ENCODE peak calls at places on chromosomes 5 and 9, in seven cellular contexts. E is CD8-positive, alpha-beta T cell; Y is colonic mucosa; Z is psoas muscle; S is cardiac muscle cell; P is right cardiac atrium; U is IMR-90. D is an unnamed sample. For H3K9me3, the result is how much of the 10 kb centered on the place peaks cover.

GRCh38 chr5:35247645-35248034 is 17.4 kb upstream of the PRLR start:
- DNase-seq in U (no peak), E (no peak), Z (no peak), Y (no peak), S (no peak), P (no peak), D (no peak)

GRCh38 chr5:164007062-164007461 is 501.6 kb downstream of the MAT2B start:
- DNase-seq in P (no peak), U (no peak), S (no peak), Z (no peak), Y (no peak), E (no peak), D (no peak)

GRCh38 chr5:75601996-75602395 is 9.3 kb upstream of the ANKDD1B start:
- DNase-seq in Y (no peak), Z (no peak), U (peak), E (no peak), P (no peak), S (no peak), D (no peak)

GRCh38 chr5:170483701-170484458 is 19.9 kb upstream of the KCNIP1 start:
- DNase-seq in E (no peak), Z (no peak), Y (no peak), U (no peak), P (no peak), S (no peak), D (no peak)

GRCh38 chr5:131747180-131748105 is 49.4 kb downstream of the FNIP1 start:
- DNase-seq in S (no peak), P (no peak), Z (no peak), U (peak), Y (no peak), E (no peak), D (no peak)

GRCh38 chr9:98961513-98962180 is 17.9 kb downstream of the COL15A1 start:
- DNase-seq in U (no peak), Y (no peak), Z (no peak), E (no peak), S (no peak), P (no peak), D (no peak)

GRCh38 chr5:31741496-31741895 is 102.6 kb downstream of the PDZD2 start:
- DNase-seq in E (no peak), P (peak), Y (no peak), Z (peak), S (no peak), U (no peak), D (no peak)

GRCh38 chr9:4640027-4640426 is 22.1 kb upstream of the PLPP6 start:
- DNase-seq in Z (no peak), U (no peak), P (no peak), S (peak), E (peak), Y (no peak), D (peak)

GRCh38 chr9:125750656-125751035 is 3.5 kb downstream of the PBX3 start:
- DNase-seq in U (no peak), S (peak), E (no peak), Z (no peak), P (no peak), Y (no peak), D (no peak)

GRCh38 chr9:79731483-79731882 is 159.7 kb downstream of the TLE4 start:
- DNase-seq in P (no peak), Z (no peak), S (no peak), Y (no peak), U (no peak), E (no peak), D (no peak)

GRCh38 chr5:83076742-83077661 is at the start of the genes TMEM167A and XRCC4:
- DNase-seq in P (peak), Y (peak), Z (peak), S (peak), E (peak), U (peak), D (peak)

GRCh38 chr9:110582156-110582555 is 2.6 kb upstream of the SVEP1 start:
- DNase-seq in Y (no peak), P (no peak), Z (no peak), S (peak), E (no peak), U (no peak), D (no peak)

GRCh38 chr9:134626576-134627416 is 14.8 kb upstream of the COL5A1 start:
- DNase-seq in P (peak), S (no peak), Y (no peak), Z (no peak), U (peak), E (no peak), D (no peak)

GRCh38 chr9:111854799-111855198 is 41.8 kb upstream of the UGCG start:
- DNase-seq in Y (no peak), P (no peak), E (no peak), U (peak), Z (no peak), S (no peak), D (no peak)

GRCh38 chr5:127280494-127281220 is 9.9 kb upstream of the MEGF10 start:
- DNase-seq in P (no peak), U (no peak), E (no peak), Y (no peak), Z (no peak), S (peak), D (no peak)

GRCh38 chr5:109694451-109694891 is 4.7 kb downstream of the MAN2A1 start:
- DNase-seq in P (no peak), U (peak), Y (no peak), Z (no peak), E (no peak), S (no peak), D (no peak)

GRCh38 chr9:135006911-135007570 is 80.4 kb upstream of the OLFM1 start:
- DNase-seq in S (no peak), Y (no peak), U (no peak), E (no peak), Z (no peak), P (no peak), D (no peak)

GRCh38 chr5:150987746-150988145 is 32.6 kb upstream of the GPX3 start:
- DNase-seq in U (no peak), Y (no peak), S (no peak), E (no peak), P (no peak), Z (no peak), D (no peak)

GRCh38 chr9:128788445-128788844 is 1.4 kb downstream of the TBC1D13 start:
- DNase-seq in E (no peak), U (no peak), Z (no peak), P (no peak), S (no peak), Y (no peak), D (no peak)

GRCh38 chr5:32531885-32532520 is 53.4 kb upstream of the SUB1 start:
- DNase-seq in U (peak), Y (no peak), P (no peak), Z (no peak), S (no peak), E (peak), D (peak)

GRCh38 chr5:31944683-31945445 is 229.3 kb downstream of the GOLPH3 start:
- DNase-seq in U (no peak), Y (no peak), Z (no peak), S (no peak), P (no peak), E (no peak), D (no peak)

GRCh38 chr5:112276996-112277395 is 142.1 kb downstream of the EPB41L4A start:
- DNase-seq in S (no peak), Z (no peak), E (no peak), Y (no peak), U (no peak), P (no peak), D (no peak)

DNA sequence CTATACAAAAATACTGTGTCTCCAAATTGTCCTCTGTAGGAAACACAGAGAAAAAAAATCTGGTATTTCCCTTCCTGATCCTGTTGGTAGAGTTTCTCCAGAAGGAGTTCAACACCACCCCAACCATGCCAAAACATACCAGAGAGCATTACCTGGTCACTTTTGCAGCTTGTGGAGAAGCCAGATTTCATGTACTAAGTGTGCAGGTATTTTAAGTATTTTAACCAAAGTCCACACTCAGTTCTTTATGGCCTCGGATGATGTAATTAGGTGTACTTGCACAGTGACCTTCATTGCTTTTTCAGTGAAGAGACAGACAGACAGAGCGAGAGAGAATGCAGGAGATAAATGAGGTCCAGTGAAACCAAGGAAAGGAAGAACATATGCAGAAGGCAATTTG is 2046.8 kb upstream of the CDH9 start:
- DNase-seq in Z (no peak), S (no peak), P (no peak), E (no peak), Y (no peak), U (no peak), D (no peak)
- H3K27ac ChIP-seq in Z (no peak), S (no peak), P (no peak), E (no peak), Y (no peak), U (no peak), D (no peak)

DNA sequence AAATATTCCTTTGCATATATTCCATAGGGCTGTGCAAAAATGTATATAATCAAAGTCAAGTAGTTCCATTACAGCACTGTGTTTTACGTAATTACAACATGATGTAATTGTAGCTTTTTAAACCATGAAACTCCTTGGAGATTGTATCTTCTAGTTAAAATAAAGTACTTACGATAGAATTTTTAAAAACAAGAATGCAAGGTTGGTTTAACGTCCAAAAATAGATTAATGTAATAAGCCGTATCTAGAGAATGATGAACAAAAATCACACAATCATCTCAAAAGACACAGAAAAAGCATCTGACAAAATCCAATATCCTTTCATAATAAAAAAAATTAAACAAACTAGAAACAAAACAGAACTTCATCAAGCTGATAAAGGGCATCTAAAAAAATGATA is 86.2 kb downstream of the DENND1A start:
- DNase-seq in E (no peak), P (no peak), Z (no peak), Y (no peak), U (no peak), S (no peak), D (no peak)
- H3K9me3 ChIP-seq in E (under half), P (under half), Z (under half), Y (under half), U (under half), S (under half), D (under half)

DNA sequence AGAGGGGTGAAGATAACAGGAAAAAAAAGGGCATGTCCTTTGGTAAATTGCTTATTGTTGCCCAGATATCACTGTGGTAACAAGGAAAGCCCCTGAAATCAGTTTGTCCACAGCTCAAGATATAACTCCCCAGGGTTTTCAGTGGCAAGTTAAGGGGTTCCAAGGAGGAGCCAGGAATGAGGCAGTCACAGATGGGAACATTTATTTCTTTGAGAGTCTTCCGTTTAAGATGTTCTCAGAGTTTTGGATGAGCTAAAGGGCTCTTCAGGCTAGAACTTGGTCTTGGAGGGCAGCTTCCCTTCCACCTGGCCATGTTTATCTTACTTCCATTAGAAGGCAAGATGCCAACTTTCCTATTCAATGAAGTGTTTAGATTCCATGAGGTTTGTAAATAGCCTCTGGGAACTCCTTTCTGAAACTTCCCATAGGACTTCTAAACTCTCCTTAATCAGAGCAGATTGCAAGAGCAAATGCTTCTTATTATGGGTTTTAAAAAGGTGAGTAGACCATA is 277.6 kb upstream of the TNC start:
- DNase-seq in E (no peak), Z (no peak), P (no peak), U (peak), S (no peak), Y (no peak), D (no peak)
- H3K4me3 ChIP-seq in E (no peak), Z (no peak), P (no peak), U (no peak), S (no peak), Y (no peak), D (no peak)

GRCh38 chr9:113547501-113547900 is 84.0 kb downstream of the RGS3 start:
- DNase-seq in U (no peak), E (no peak), P (no peak), S (no peak), Y (no peak), Z (no peak), D (no peak)

GRCh38 chr9:113544001-113544340 is 80.4 kb downstream of the RGS3 start:
- DNase-seq in Y (no peak), Z (no peak), P (no peak), U (no peak), S (no peak), E (no peak), D (no peak)

GRCh38 chr9:113546566-113546965 is 83.0 kb downstream of the RGS3 start:
- DNase-seq in Z (no peak), E (no peak), S (no peak), P (no peak), U (no peak), Y (no peak), D (no peak)

GRCh38 chr9:113545068-113545467 is 81.5 kb downstream of the RGS3 start:
- DNase-seq in P (peak), U (no peak), S (no peak), E (no peak), Y (no peak), Z (no peak), D (no peak)

DNA sequence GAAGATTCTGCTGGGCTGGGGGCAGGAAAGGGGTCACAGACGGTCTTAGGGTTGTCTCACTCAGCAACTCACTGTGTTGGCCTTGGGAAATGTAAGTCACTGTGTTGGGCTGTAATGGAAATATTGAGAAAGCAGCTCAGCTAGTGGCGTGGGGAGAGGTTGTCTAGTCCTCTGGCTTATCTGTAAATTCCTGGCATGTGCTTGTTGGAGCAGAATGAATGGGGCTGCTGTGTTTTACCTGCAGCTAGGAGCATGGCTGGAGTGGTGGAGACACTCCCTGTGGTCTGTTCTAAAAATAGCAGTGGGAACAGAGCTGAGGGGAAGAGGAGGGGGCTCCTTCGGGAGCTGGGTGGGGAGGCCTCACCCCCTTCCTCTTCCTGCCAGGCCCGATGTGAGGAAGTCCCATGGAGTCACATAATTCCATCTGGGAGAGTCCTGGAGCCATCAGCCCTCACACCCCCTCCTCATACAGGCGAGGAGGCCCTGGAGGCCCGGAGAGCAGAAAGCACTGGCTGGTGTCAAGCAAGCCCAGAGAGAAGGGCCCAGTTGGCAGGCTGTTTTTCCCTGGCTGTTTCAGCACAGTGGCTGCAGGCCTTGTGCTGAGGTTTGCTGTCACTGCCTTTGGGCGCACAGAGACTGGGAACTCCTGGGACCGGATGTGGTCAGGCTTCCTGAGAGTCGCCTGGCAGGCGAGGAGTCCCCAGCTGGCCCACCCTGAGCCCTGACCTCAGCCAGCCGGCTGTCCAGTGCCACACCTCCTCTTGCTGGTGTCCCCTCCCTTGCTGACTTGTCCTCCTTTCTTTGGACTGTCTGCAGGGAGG is 84.9 kb downstream of the RGS3 start:
- DNase-seq in U (no peak), Z (peak), E (no peak), P (peak), S (peak), Y (no peak), D (no peak)
- H3K27ac ChIP-seq in U (no peak), Z (peak), E (peak), P (peak), S (peak), Y (peak), D (no peak)

DNA sequence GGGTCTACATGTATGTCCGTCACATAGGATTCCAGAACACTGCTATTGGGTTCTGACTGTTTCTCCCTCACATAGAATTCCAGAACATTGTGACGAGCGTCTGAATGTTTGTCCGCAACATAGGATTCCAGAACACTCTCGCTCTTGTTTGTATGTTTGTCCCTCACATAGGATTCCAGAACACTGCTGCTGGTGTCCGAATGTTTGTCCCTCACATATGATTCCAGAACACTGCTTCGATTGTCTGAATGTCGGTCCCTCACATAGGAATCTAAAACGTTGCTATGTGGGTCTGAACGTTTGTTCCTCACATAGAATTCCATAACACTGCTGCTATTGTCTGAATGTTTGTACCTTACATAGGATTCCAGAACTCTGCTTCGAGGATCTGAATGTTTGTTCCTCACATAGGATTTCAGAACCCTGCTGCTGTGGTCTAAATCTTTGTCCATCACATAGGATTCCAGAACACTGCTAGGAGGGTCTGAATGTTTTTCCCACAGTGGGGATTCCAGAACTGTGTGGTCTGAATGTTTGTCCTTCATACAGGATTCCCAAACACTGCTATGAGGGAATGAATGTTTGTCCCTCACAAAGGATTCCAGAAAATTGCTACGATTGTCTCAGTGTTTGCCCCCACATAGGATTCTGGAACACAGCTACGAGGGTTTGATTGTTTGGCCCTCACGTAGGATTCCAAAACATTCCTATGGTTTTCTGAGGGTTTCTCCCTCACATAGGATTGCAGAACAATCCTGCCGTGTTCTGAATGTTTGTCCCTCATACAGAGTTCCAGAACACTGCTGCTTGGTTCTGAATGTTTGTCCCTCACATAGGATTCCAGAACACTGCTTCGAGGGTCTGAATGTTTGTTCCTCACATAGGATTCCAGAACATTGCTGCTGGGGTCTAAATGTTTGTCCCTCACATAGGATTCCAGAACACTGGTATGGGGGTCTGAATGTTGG is 220.5 kb downstream of the FOXD4L6 start:
- DNase-seq in E (no peak), S (no peak), Z (no peak), P (no peak), U (no peak), Y (no peak), D (no peak)
- H3K9me3 ChIP-seq in E (half or more), S (under half), Z (half or more), P (under half), U (half or more), Y (under half), D (under half)

DNA sequence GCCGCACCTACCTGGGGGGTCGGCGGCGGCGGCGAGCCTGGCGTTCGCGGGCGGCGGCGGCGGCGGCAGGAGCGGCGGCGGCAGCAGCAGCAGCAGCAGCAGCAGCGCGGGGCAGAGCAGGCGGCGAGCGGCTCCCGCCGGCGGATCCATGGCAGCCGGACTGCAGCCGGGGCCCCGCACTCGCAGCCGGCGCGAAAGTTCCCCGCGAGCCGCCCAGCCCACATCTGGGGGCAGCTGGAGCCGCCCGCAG is 157 bp downstream of the ADAMTS2 start:
- DNase-seq in S (no peak), Y (no peak), U (no peak), P (no peak), Z (no peak), E (no peak), D (no peak)
- H3K4me3 ChIP-seq in S (peak), Y (peak), U (peak), P (peak), Z (peak), E (no peak), D (no peak)

DNA sequence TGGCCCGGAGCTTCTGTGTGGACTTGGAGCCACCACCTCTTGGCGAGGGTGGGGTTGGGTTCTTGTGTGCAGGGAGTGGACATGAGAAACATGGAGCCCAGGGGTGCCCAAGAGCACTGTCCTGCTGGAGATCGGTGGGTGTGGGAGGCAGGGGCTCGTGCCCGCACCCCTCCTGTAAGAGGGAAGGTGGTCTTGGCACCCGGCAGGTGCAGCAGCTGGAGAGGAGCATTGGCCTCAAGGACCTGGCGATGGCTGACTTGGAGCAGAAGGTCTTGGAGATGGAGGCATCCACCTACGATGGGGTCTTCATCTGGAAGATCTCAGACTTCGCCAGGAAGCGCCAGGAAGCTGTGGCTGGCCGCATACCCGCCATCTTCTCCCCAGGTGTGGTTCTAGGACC is 23.7 kb downstream of the FBXW5 start:
- DNase-seq in E (no peak), P (no peak), Z (no peak), Y (no peak), S (no peak), U (no peak), D (no peak)
- H3K27ac ChIP-seq in E (no peak), P (no peak), Z (no peak), Y (no peak), S (no peak), U (no peak), D (no peak)

GRCh38 chr5:26569929-26570258 is 468.5 kb downstream of the CDH9 start:
- DNase-seq in U (no peak), P (peak), Y (no peak), Z (no peak), S (no peak), E (no peak), D (no peak)

GRCh38 chr5:26569241-26569928 is 469.0 kb downstream of the CDH9 start:
- DNase-seq in Y (no peak), P (peak), E (no peak), Z (no peak), U (no peak), S (no peak), D (no peak)

GRCh38 chr5:26563979-26564378 is 474.4 kb downstream of the CDH9 start:
- DNase-seq in Z (no peak), E (no peak), P (no peak), U (no peak), Y (no peak), S (no peak), D (no peak)

GRCh38 chr5:26572486-26572885 is 465.9 kb downstream of the CDH9 start:
- DNase-seq in P (no peak), Z (no peak), S (no peak), E (no peak), U (no peak), Y (no peak), D (no peak)

GRCh38 chr5:26568316-26568715 is 470.1 kb downstream of the CDH9 start:
- DNase-seq in Z (no peak), U (no peak), E (no peak), P (peak), Y (no peak), S (no peak), D (no peak)
- H3K9me3 ChIP-seq in Z (under half), U (under half), E (under half), P (under half), Y (under half), S (under half), D (under half)